ENCODE peak calls at places on chromosomes 12 and 14, in eight cellular contexts. One of them, this sample, is unnamed.

GRCh38 chr14:55899531-55899930 is 218.7 kb upstream of the PELI2 start:
- DNase-seq in tibial nerve: no peak
- DNase-seq in fibroblast of mammary gland: peak; percentile 28
- DNase-seq in HCT116: no peak
- DNase-seq in A549: no peak
- DNase-seq in CD8-positive, alpha-beta T cell: no peak
- DNase-seq in foreskin fibroblast: no peak
- DNase-seq in endodermal cell: no peak
- DNase-seq in this sample: no peak

GRCh38 chr14:32252030-32252670 is 49.1 kb upstream of the RNU6-8 start:
- DNase-seq in tibial nerve: peak; percentile 18
- DNase-seq in fibroblast of mammary gland: peak; percentile 78
- DNase-seq in HCT116: peak; percentile 62
- DNase-seq in A549: peak; percentile 60
- DNase-seq in CD8-positive, alpha-beta T cell: peak; percentile 43
- DNase-seq in foreskin fibroblast: peak; percentile 49
- DNase-seq in endodermal cell: peak; percentile 80
- DNase-seq in this sample: peak; percentile 62

GRCh38 chr14:85534435-85534834 is 4.5 kb downstream of the FLRT2 start:
- DNase-seq in tibial nerve: no peak
- DNase-seq in fibroblast of mammary gland: peak; percentile 28
- DNase-seq in HCT116: no peak
- DNase-seq in A549: no peak
- DNase-seq in CD8-positive, alpha-beta T cell: no peak
- DNase-seq in foreskin fibroblast: no peak
- DNase-seq in endodermal cell: peak; percentile 62
- DNase-seq in this sample: no peak

GRCh38 chr12:18068355-18068754 is 21.6 kb downstream of the RERGL start:
- DNase-seq in tibial nerve: no peak
- DNase-seq in fibroblast of mammary gland: no peak
- DNase-seq in HCT116: no peak
- DNase-seq in A549: no peak
- DNase-seq in CD8-positive, alpha-beta T cell: no peak
- DNase-seq in foreskin fibroblast: no peak
- DNase-seq in endodermal cell: no peak
- DNase-seq in this sample: no peak

GRCh38 chr12:121748218-121748570 is 35.6 kb downstream of the TMEM120B start:
- DNase-seq in tibial nerve: no peak
- DNase-seq in fibroblast of mammary gland: no peak
- DNase-seq in HCT116: no peak
- DNase-seq in A549: peak; percentile 64
- DNase-seq in CD8-positive, alpha-beta T cell: no peak
- DNase-seq in foreskin fibroblast: no peak
- DNase-seq in endodermal cell: no peak
- DNase-seq in this sample: no peak

GRCh38 chr12:16168078-16168477 is 109.4 kb downstream of the SLC15A5 start:
- DNase-seq in tibial nerve: no peak
- DNase-seq in fibroblast of mammary gland: peak; percentile 61
- DNase-seq in HCT116: no peak
- DNase-seq in A549: no peak
- DNase-seq in CD8-positive, alpha-beta T cell: no peak
- DNase-seq in foreskin fibroblast: no peak
- DNase-seq in endodermal cell: no peak
- DNase-seq in this sample: no peak

GRCh38 chr14:30573203-30573814 is 14.4 kb downstream of the G2E3 start:
- DNase-seq in tibial nerve: no peak
- DNase-seq in fibroblast of mammary gland: peak; percentile 77
- DNase-seq in HCT116: no peak
- DNase-seq in A549: no peak
- DNase-seq in CD8-positive, alpha-beta T cell: no peak
- DNase-seq in foreskin fibroblast: no peak
- DNase-seq in endodermal cell: no peak
- DNase-seq in this sample: no peak

GRCh38 chr12:20415013-20415412 is 46.7 kb downstream of the PDE3A start:
- DNase-seq in tibial nerve: no peak
- DNase-seq in fibroblast of mammary gland: peak; percentile 65
- DNase-seq in HCT116: no peak
- DNase-seq in A549: no peak
- DNase-seq in CD8-positive, alpha-beta T cell: no peak
- DNase-seq in foreskin fibroblast: no peak
- DNase-seq in endodermal cell: no peak
- DNase-seq in this sample: no peak

GRCh38 chr14:103748539-103748867 is 32.9 kb downstream of the ZFYVE21 start:
- DNase-seq in tibial nerve: no peak
- DNase-seq in fibroblast of mammary gland: no peak
- DNase-seq in HCT116: no peak
- DNase-seq in A549: no peak
- DNase-seq in CD8-positive, alpha-beta T cell: peak; percentile 57
- DNase-seq in foreskin fibroblast: no peak
- DNase-seq in endodermal cell: no peak
- DNase-seq in this sample: no peak

GRCh38 chr12:25794580-25794979 is 163.9 kb upstream of the RASSF8 start:
- DNase-seq in tibial nerve: no peak
- DNase-seq in fibroblast of mammary gland: no peak
- DNase-seq in HCT116: no peak
- DNase-seq in A549: no peak
- DNase-seq in CD8-positive, alpha-beta T cell: no peak
- DNase-seq in foreskin fibroblast: no peak
- DNase-seq in endodermal cell: no peak
- DNase-seq in this sample: no peak

GRCh38 chr12:27083861-27084271 is 1.5 kb upstream of the C12orf71 start:
- DNase-seq in tibial nerve: no peak
- DNase-seq in fibroblast of mammary gland: peak; percentile 59
- DNase-seq in HCT116: no peak
- DNase-seq in A549: no peak
- DNase-seq in CD8-positive, alpha-beta T cell: no peak
- DNase-seq in foreskin fibroblast: peak; percentile 28
- DNase-seq in endodermal cell: no peak
- DNase-seq in this sample: peak; percentile 30

GRCh38 chr12:24535334-24536019 is 413.4 kb downstream of the BCAT1 start:
- DNase-seq in tibial nerve: no peak
- DNase-seq in fibroblast of mammary gland: no peak
- DNase-seq in HCT116: no peak
- DNase-seq in A549: no peak
- DNase-seq in CD8-positive, alpha-beta T cell: no peak
- DNase-seq in foreskin fibroblast: no peak
- DNase-seq in endodermal cell: no peak
- DNase-seq in this sample: no peak

GRCh38 chr12:1205512-1206060 is 214.6 kb downstream of the ERC1 start:
- DNase-seq in tibial nerve: no peak
- DNase-seq in fibroblast of mammary gland: peak; percentile 35
- DNase-seq in HCT116: no peak
- DNase-seq in A549: no peak
- DNase-seq in CD8-positive, alpha-beta T cell: no peak
- DNase-seq in foreskin fibroblast: no peak
- DNase-seq in endodermal cell: no peak
- DNase-seq in this sample: no peak

GRCh38 chr12:42145552-42146215 is 1.0 kb upstream of the GXYLT1 start:
- DNase-seq in tibial nerve: no peak
- DNase-seq in fibroblast of mammary gland: peak; percentile 28
- DNase-seq in HCT116: no peak
- DNase-seq in A549: no peak
- DNase-seq in CD8-positive, alpha-beta T cell: no peak
- DNase-seq in foreskin fibroblast: no peak
- DNase-seq in endodermal cell: peak; percentile 75
- DNase-seq in this sample: no peak

DNA sequence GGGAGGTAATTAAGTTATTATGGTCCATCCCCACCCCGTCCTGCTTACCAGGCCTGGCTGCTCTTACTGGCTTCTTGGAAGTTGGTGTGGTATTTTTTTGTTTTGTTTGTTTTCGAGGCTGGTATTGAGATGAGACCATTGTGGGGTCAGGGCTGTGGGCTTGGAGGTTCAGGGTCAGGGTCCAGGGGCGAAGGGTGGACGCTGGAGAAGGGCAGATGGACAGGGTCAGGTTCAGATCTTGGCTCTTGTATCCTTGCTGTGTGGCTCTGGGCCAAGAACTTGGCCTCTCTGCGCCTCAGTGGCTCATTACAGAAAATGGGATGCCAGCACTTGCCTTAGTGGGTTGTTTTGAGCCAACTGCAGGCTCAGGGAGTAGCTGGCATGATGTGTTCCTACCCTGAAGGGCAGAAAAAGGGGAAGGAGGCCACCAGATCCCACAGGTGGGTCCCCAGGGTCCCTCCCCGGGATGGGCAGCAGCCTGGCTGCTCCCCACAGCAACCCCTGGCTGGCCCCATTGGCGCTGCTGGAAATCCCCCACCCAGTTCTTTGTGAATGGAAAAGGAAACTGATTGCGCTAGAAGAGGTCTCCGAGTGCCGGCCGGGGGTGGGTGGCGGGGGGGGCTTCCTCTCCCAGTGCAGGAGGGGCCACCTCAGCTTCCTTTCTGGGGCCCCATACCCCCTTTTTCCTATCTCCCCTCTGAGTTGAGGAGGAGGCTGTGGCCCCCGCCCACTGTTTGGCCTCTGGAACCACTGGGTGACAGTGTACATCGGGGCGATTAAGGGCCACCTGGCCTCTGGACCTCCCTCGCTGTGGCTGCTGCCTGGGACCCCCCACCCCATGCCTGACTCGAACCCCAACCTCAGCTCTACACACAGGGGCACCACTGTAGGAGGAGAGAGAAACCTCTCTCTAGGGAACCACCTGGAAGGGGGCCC is 25.0 kb downstream of the SH2B3 start:
- DNase-seq in tibial nerve: no peak
- DNase-seq in fibroblast of mammary gland: no peak
- DNase-seq in HCT116: no peak
- DNase-seq in A549: no peak
- DNase-seq in CD8-positive, alpha-beta T cell: peak; percentile 62
- DNase-seq in foreskin fibroblast: no peak
- DNase-seq in endodermal cell: no peak
- DNase-seq in this sample: no peak
- H3K4me3 ChIP-seq in tibial nerve: no peak overlapping the region
- H3K4me3 ChIP-seq in fibroblast of mammary gland: no peak overlapping the region
- H3K4me3 ChIP-seq in HCT116: no peak overlapping the region
- H3K4me3 ChIP-seq in A549: no peak overlapping the region
- H3K4me3 ChIP-seq in CD8-positive, alpha-beta T cell: peak overlapping the region; percentile 44
- H3K4me3 ChIP-seq in foreskin fibroblast: no peak overlapping the region
- H3K4me3 ChIP-seq in endodermal cell: no peak overlapping the region
- H3K4me3 ChIP-seq in this sample: no peak overlapping the region

DNA sequence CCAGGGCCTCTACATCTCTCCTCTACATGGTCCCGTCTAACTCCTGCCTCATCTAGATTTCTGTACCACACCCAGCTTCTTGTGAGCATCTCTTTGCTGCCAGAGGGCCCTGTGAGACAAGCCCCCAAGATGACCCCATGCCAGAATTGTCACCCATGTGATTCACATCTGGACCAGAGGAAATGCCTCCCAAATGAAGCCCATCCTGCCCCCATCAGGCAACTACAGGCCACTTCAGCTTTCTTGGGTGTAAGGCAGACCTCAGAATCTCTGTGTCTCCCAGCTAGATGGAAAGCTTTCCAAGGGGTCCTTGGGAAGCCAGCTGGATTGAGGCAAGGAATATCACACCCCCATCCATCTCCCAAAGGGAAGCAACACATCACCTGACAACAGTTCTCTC is 9.3 kb upstream of the OAS3 start:
- DNase-seq in tibial nerve: no peak
- DNase-seq in fibroblast of mammary gland: no peak
- DNase-seq in HCT116: no peak
- DNase-seq in A549: no peak
- DNase-seq in CD8-positive, alpha-beta T cell: no peak
- DNase-seq in foreskin fibroblast: no peak
- DNase-seq in endodermal cell: peak; percentile 68
- DNase-seq in this sample: no peak
- TF ChIP-seq CTCF in tibial nerve: no peak
- TF ChIP-seq CTCF in fibroblast of mammary gland: no peak
- TF ChIP-seq CTCF in HCT116: peak; percentile 18
- TF ChIP-seq CTCF in A549: no peak
- TF ChIP-seq CTCF in CD8-positive, alpha-beta T cell: no peak
- TF ChIP-seq CTCF in foreskin fibroblast: no peak
- TF ChIP-seq CTCF in endodermal cell: peak; percentile 54
- TF ChIP-seq CTCF in this sample: no peak

DNA sequence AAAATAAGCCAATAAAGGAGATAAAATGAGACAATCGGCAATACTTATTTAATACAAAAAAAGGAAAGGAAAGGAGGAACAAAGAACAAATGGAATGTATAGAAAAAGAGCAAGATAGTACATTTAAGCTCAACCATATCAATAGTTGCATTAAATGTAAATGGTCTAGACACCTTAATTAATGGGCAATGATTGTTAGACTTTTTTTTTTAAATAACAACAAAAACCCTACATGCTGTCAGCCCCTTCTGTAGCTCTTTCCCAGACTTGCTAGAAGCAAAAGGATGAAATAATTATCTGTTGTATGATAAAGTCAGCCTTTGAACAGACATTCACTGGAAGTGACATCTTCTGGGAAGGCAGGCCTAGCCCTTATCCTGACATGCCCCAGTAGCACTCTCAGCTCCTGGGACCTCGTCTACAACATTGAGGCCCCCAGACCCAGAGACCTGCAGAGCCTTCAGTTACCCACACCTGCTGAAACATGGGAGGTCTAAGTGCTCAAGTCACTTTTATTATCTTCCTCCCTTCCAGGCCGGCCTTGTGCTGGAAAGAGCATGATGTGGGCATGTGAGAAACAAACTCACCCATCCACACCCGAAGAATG is 13.4 kb downstream of the SIVA1 start:
- DNase-seq in tibial nerve: no peak
- DNase-seq in fibroblast of mammary gland: no peak
- DNase-seq in HCT116: no peak
- DNase-seq in A549: no peak
- DNase-seq in CD8-positive, alpha-beta T cell: no peak
- DNase-seq in foreskin fibroblast: no peak
- DNase-seq in endodermal cell: no peak
- DNase-seq in this sample: no peak
- H3K4me3 ChIP-seq in tibial nerve: no peak overlapping the region
- H3K4me3 ChIP-seq in fibroblast of mammary gland: no peak overlapping the region
- H3K4me3 ChIP-seq in HCT116: no peak overlapping the region
- H3K4me3 ChIP-seq in A549: no peak overlapping the region
- H3K4me3 ChIP-seq in CD8-positive, alpha-beta T cell: no peak overlapping the region
- H3K4me3 ChIP-seq in foreskin fibroblast: no peak overlapping the region
- H3K4me3 ChIP-seq in endodermal cell: peak overlapping the region; percentile 42
- H3K4me3 ChIP-seq in this sample: no peak overlapping the region

DNA sequence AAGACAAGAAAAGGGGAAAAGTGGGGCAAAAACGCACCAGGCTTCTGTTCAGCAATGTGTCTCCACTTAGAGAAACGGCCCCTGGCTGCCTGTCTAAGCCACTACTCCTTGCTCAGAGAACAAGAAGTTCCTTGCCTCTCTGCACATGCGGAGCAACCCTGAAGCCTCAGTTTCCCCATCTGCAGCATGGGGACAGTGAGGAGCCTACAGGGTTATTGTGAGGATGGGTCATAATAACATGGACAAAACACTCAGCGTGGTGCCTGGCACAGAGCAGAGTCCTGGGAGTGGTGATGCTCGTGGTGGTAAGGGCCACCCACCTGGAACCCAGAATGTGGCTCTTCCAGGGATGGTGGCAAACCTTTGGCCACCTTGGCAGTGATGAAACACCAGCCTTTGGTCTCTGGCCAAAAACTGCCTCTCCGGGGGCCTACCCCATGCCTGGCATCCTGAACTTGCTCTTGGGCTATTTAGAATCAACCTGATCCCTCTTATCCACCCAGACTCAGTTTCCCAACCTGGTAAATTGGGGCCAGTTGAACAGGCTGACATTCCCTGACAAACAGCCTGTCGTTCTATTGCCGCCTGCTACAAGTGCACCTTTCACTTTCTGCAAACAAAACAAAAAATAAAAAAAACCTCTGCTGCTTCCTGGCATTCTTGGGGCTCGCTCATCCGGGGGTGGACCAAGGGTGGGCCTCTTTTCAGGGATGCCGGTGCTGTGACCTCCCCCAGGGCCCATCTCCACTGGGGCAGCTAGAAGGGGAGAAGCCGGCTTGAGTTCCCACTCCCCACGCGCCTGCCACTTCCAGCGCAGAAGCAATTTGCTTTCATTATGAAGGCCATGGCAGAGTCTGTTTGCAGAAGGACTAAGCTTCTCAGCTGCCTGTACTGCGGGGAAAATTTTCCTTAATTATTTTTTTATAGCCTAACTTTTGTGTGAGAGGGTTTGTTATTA is 56.4 kb upstream of the DLK1 start:
- DNase-seq in tibial nerve: no peak
- DNase-seq in fibroblast of mammary gland: no peak
- DNase-seq in HCT116: no peak
- DNase-seq in A549: no peak
- DNase-seq in CD8-positive, alpha-beta T cell: no peak
- DNase-seq in foreskin fibroblast: no peak
- DNase-seq in endodermal cell: no peak
- DNase-seq in this sample: no peak
- TF ChIP-seq CTCF in tibial nerve: no peak
- TF ChIP-seq CTCF in fibroblast of mammary gland: no peak
- TF ChIP-seq CTCF in HCT116: no peak
- TF ChIP-seq CTCF in A549: no peak
- TF ChIP-seq CTCF in CD8-positive, alpha-beta T cell: no peak
- TF ChIP-seq CTCF in foreskin fibroblast: peak; percentile 7
- TF ChIP-seq CTCF in endodermal cell: no peak
- TF ChIP-seq CTCF in this sample: no peak